ENCODE peak calls at places on chromosome 18, in four cellular contexts. I, X, R and W are unnamed samples.

GRCh38 chr18:76801567-76802505 is 20.5 kb upstream of the ZNF236 start:
- DNase-seq in I (peak; percentile 87), X (peak; percentile 56), R (peak; percentile 55), W (peak; percentile 50)

GRCh38 chr18:76991021-76991688 is 141.4 kb downstream of the MBP start:
- DNase-seq in I (no peak), X (no peak), R (no peak), W (no peak)

GRCh38 chr18:58024139-58024538 is 19.9 kb upstream of the NEDD4L start:
- DNase-seq in I (no peak), X (no peak), R (no peak), W (no peak)

GRCh38 chr18:79318142-79318673 is 77.5 kb upstream of the NFATC1 start:
- DNase-seq in I (no peak), X (no peak), R (no peak), W (no peak)

GRCh38 chr18:78901923-78902794 is 77.5 kb upstream of the SALL3 start:
- DNase-seq in I (no peak), X (no peak), R (no peak), W (no peak)

GRCh38 chr18:70135604-70136003 is 69.9 kb downstream of the RTTN start:
- DNase-seq in I (no peak), X (no peak), R (no peak), W (no peak)

GRCh38 chr18:3966246-3966984 is 488.7 kb downstream of the DLGAP1 start:
- DNase-seq in I (no peak), X (peak; percentile 6), R (no peak), W (no peak)

GRCh38 chr18:703660-704018 is 8.8 kb downstream of the ENOSF1 start:
- DNase-seq in I (no peak), X (no peak), R (no peak), W (no peak)

GRCh38 chr18:44679912-44680270 is 797 bp upstream of the SETBP1 start:
- DNase-seq in I (peak; percentile 83), X (peak; percentile 57), R (peak; percentile 52), W (peak; percentile 40)

GRCh38 chr18:26008096-26008495 is 82.3 kb downstream of the SS18 start:
- DNase-seq in I (no peak), X (no peak), R (no peak), W (no peak)

GRCh38 chr18:50830544-50830943 is 10.7 kb upstream of the MRO start:
- DNase-seq in I (no peak), X (no peak), R (no peak), W (no peak)

GRCh38 chr18:51447351-51447896 is 249.9 kb upstream of the MEX3C start:
- DNase-seq in I (peak; percentile 74), X (peak; percentile 22), R (peak; percentile 62), W (no peak)

GRCh38 chr18:76764296-76764901 is 58.0 kb upstream of the ZNF236 start:
- DNase-seq in I (no peak), X (no peak), R (no peak), W (no peak)

GRCh38 chr18:28267878-28268625 is 91.1 kb upstream of the CDH2 start:
- DNase-seq in I (no peak), X (peak; percentile 76), R (peak; percentile 32), W (peak; percentile 62)

GRCh38 chr18:12656671-12657047 is 1.2 kb downstream of the SPIRE1 start:
- DNase-seq in I (no peak), X (peak; percentile 45), R (peak; percentile 19), W (peak; percentile 43)

GRCh38 chr18:78619854-78620253 is 359.8 kb upstream of the SALL3 start:
- DNase-seq in I (peak; percentile 19), X (no peak), R (no peak), W (no peak)

GRCh38 chr18:46071894-46072867 is at the start of gene PSTPIP2:
- DNase-seq in I (peak; percentile 88), X (peak; percentile 64), R (peak; percentile 61), W (peak; percentile 54)

GRCh38 chr18:74116628-74117554 is 30.7 kb downstream of the FBXO15 start:
- DNase-seq in I (no peak), X (peak; percentile 66), R (peak; percentile 11), W (peak; percentile 75)

GRCh38 chr18:58996131-58996632 is 131.5 kb downstream of the ZNF532 start:
- DNase-seq in I (no peak), X (peak; percentile 99), R (no peak), W (peak; percentile 70)

GRCh38 chr18:79406708-79407107 is 11.0 kb downstream of the NFATC1 start:
- DNase-seq in I (peak; percentile 55), X (no peak), R (no peak), W (no peak)

GRCh38 chr18:78716022-78716421 is 263.6 kb upstream of the SALL3 start:
- DNase-seq in I (no peak), X (no peak), R (no peak), W (no peak)

GRCh38 chr18:3525870-3526420 is 76.0 kb downstream of the TGIF1 start:
- DNase-seq in I (no peak), X (no peak), R (no peak), W (peak; percentile 34)

GRCh38 chr18:44958450-44958849 is 277.8 kb downstream of the SETBP1 start:
- DNase-seq in I (no peak), X (no peak), R (peak; percentile 68), W (no peak)

GRCh38 chr18:44677933-44678332 is 2.8 kb upstream of the SETBP1 start:
- DNase-seq in I (no peak), X (no peak), R (no peak), W (no peak)

GRCh38 chr18:12059334-12060181 is 34.1 kb upstream of the ANKRD62 start:
- DNase-seq in I (no peak), X (no peak), R (no peak), W (no peak)

GRCh38 chr18:11108956-11109355 is 40.4 kb downstream of the PIEZO2 start:
- DNase-seq in I (no peak), X (no peak), R (no peak), W (no peak)

GRCh38 chr18:54130177-54130576 is 94.3 kb downstream of the MBD2 start:
- DNase-seq in I (no peak), X (no peak), R (no peak), W (no peak)

GRCh38 chr18:48197819-48198218 is 211.4 kb downstream of the ZBTB7C start:
- DNase-seq in I (no peak), X (peak; percentile 35), R (peak; percentile 89), W (no peak)

GRCh38 chr18:50306944-50307343 is 19.5 kb upstream of the CXXC1 start:
- DNase-seq in I (no peak), X (peak; percentile 83), R (no peak), W (peak; percentile 74)

GRCh38 chr18:79898952-79899608 is 52.4 kb downstream of the SLC66A2 start:
- DNase-seq in I (peak; percentile 52), X (no peak), R (no peak), W (no peak)

GRCh38 chr18:12777543-12777942 is 74.7 kb downstream of the PSMG2 start:
- DNase-seq in I (no peak), X (no peak), R (no peak), W (no peak)

DNA sequence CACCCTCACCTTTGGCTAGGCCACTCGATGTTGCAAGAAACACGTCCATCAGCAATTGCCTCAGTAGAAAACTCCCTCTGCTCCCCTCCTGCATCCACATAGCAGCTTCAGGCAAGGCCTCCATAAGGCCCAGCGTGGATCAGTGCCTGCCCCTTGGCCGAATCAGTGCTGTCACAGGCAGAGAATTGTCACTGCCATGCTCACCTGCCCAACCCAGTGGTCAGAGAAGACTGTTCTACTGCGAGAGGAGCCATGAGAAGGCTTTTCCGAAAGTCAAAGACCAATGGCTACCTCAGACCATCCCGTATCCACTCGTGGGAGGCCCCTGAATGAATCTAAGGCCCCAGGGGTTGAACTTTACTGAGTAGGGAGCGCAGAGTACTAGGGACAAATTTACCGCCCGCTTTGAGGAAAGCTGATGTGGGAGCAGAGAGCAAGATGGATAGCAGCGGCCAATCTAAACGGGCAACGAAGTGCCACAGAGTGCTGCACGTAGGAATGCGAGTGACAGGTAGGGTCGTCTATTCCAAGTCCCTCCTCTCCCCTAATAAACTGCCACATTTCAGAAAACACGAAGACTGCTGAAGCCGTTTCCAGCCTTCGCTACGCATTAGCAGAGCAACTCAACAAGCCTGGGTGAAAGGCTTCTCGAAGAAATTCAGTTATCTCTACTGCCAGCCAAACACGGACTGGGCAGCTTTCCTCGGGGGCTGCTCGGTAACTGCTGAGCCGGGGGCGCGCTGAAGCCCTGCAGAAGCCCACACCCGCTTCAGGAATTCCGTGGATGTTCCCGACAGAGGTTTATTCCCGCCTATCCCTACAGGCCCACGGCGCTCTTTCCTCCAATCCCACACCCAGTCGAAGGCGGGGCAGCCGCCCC is 970 bp upstream of the RALBP1 start:
- DNase-seq in I (no peak), X (peak; percentile 81), R (no peak), W (no peak)
- TF ChIP-seq CTCF in I (no peak), X (no peak), R (no peak), W (no peak)

GRCh38 chr18:61379827-61380226 is 46.6 kb downstream of the CDH20 start:
- DNase-seq in I (no peak), X (no peak), R (no peak), W (no peak)
- TF ChIP-seq CTCF in I (no peak), X (no peak), R (no peak), W (no peak)

GRCh38 chr18:23958036-23958435 is 56.5 kb upstream of the TTC39C start:
- DNase-seq in I (no peak), X (peak; percentile 31), R (no peak), W (peak; percentile 22)

GRCh38 chr18:23953984-23954383 is 60.6 kb upstream of the TTC39C start:
- DNase-seq in I (no peak), X (no peak), R (peak; percentile 6), W (no peak)

GRCh38 chr18:23951206-23951605 is 63.3 kb upstream of the TTC39C start:
- DNase-seq in I (no peak), X (no peak), R (no peak), W (no peak)

GRCh38 chr18:23950644-23951043 is 63.9 kb upstream of the TTC39C start:
- DNase-seq in I (no peak), X (no peak), R (no peak), W (no peak)

DNA sequence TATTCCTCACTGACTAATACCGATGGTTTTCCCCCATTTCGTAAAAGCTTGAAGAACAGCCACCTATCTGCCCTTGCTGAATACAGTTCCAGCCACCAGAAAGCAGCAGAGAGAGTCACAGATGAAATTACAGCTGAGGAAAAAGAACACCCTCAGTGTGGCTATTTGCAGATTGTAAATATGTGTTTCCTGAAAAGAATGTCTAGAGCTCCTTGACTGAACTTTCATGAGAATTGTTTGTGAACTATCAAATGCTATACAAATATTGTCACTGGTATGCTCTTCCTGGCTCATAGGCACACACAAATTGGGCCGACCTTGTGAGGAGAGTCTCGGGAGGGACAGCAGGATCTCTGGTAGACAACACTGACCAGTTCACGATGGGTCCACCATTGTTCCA is 58.1 kb upstream of the TTC39C start:
- DNase-seq in I (no peak), X (no peak), R (no peak), W (no peak)
- TF ChIP-seq CTCF in I (no peak), X (no peak), R (peak; percentile 21), W (no peak)

GRCh38 chr18:5061785-5062184 is 135.3 kb downstream of the AKAIN1 start:
- DNase-seq in I (no peak), X (no peak), R (no peak), W (no peak)

GRCh38 chr18:5068856-5069255 is 128.2 kb downstream of the AKAIN1 start:
- DNase-seq in I (no peak), X (no peak), R (no peak), W (no peak)

GRCh38 chr18:5060543-5060942 is 136.5 kb downstream of the AKAIN1 start:
- DNase-seq in I (no peak), X (no peak), R (no peak), W (no peak)

GRCh38 chr18:5064846-5065245 is 132.2 kb downstream of the AKAIN1 start:
- DNase-seq in I (no peak), X (no peak), R (no peak), W (no peak)

GRCh38 chr18:5066380-5066977 is 130.6 kb downstream of the AKAIN1 start:
- DNase-seq in I (no peak), X (no peak), R (no peak), W (no peak)
- TF ChIP-seq CTCF in I (no peak), X (no peak), R (no peak), W (peak; percentile 4)

GRCh38 chr18:23689031-23689615 is at the start of gene LAMA3:
- DNase-seq in I (peak; percentile 84), X (no peak), R (peak; percentile 57), W (peak; percentile 28)
- TF ChIP-seq CTCF in I (no peak), X (peak; percentile 15), R (peak; percentile 50), W (peak; percentile 16)